ENCODE peak calls at places on chromosome 16, in five cellular contexts. H, M, Y, Z and W are unnamed samples.

GRCh38 chr16:52265446-52265861 is 281.5 kb downstream of the TOX3 start:
- DNase-seq in H (peak; percentile 80), M (no peak), Y (no peak), Z (no peak), W (no peak)

GRCh38 chr16:83554096-83554495 is 253.7 kb upstream of the HSBP1 start:
- DNase-seq in H (no peak), M (no peak), Y (no peak), Z (no peak), W (no peak)

GRCh38 chr16:74573622-74574021 is 33.3 kb downstream of the GLG1 start:
- DNase-seq in H (no peak), M (no peak), Y (no peak), Z (no peak), W (no peak)

GRCh38 chr16:84104231-84104630 is 12.5 kb downstream of the MBTPS1 start:
- DNase-seq in H (no peak), M (no peak), Y (no peak), Z (no peak), W (no peak)

GRCh38 chr16:9859706-9860105 is 322.5 kb downstream of the GRIN2A start:
- DNase-seq in H (no peak), M (no peak), Y (no peak), Z (no peak), W (no peak)

GRCh38 chr16:87252269-87252970 is 64.8 kb downstream of the C16orf95 start:
- DNase-seq in H (no peak), M (no peak), Y (no peak), Z (no peak), W (no peak)

GRCh38 chr16:56610017-56610608 is 1.7 kb downstream of the MT2A start:
- DNase-seq in H (no peak), M (no peak), Y (peak; percentile 41), Z (no peak), W (peak; percentile 81)

GRCh38 chr16:24986512-24987303 is 28.5 kb downstream of the ARHGAP17 start:
- DNase-seq in H (no peak), M (no peak), Y (peak; percentile 69), Z (no peak), W (no peak)

GRCh38 chr16:68642436-68643064 is 2.6 kb upstream of the CDH3 start:
- DNase-seq in H (peak; percentile 3), M (no peak), Y (no peak), Z (no peak), W (no peak)

GRCh38 chr16:23423496-23424049 is 29.4 kb downstream of the COG7 start:
- DNase-seq in H (no peak), M (peak; percentile 60), Y (peak; percentile 93), Z (no peak), W (peak; percentile 51)